ENCODE peak calls at places on chromosomes 1 and 21, in five cellular contexts. E is lower leg skin, X is left ventricle myocardium inferior, M is fibroblast of pulmonary artery, W is keratinocyte. D is an unnamed sample.

GRCh38 chr21:37627074-37627473 is 260.5 kb downstream of the DYRK1A start:
- DNase-seq in E (no peak), X (no peak), M (no peak), W (no peak), D (no peak)

GRCh38 chr1:60822252-60822651 is 260.1 kb upstream of the NFIA start:
- DNase-seq in E (no peak), X (no peak), M (no peak), W (no peak), D (no peak)

GRCh38 chr1:151156515-151156819 is at the start of gene TNFAIP8L2:
- DNase-seq in E (no peak), X (peak; percentile 58), M (no peak), W (no peak), D (no peak)

GRCh38 chr1:36225298-36225899 is 1.2 kb downstream of the THRAP3 start:
- DNase-seq in E (no peak), X (no peak), M (no peak), W (no peak), D (no peak)

GRCh38 chr1:87212431-87213125 is 116.1 kb upstream of the LMO4 start:
- DNase-seq in E (no peak), X (no peak), M (no peak), W (no peak), D (no peak)

GRCh38 chr21:34534522-34534921 is 22.5 kb upstream of the KCNE1 start:
- DNase-seq in E (no peak), X (no peak), M (no peak), W (no peak), D (no peak)

GRCh38 chr1:228083871-228084278 is 1.4 kb downstream of the ARF1 start:
- DNase-seq in E (no peak), X (no peak), M (peak; percentile 43), W (no peak), D (no peak)

GRCh38 chr1:78101514-78101913 is 55.7 kb downstream of the GIPC2 start:
- DNase-seq in E (no peak), X (no peak), M (peak; percentile 97), W (no peak), D (no peak)

DNA sequence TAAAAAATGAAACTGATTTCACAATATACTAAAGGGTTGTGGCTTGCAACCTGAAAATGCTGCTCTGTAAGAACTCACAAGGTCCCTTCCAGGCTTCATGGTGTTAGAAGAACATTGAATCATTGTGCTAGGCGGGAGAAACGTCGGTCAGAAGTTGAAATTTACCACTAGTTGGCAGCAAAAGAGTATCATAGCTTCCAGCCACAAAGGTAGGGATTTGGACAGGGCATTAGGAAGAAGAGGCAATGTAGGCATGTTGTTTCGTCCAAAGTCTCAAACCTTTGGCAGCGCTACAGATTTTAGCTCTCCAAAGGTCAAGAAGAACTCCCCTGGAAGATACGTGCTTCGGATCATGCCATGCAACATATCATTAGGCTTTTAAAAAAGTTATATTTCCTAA is 62.5 kb upstream of the ZP4 start:
- DNase-seq in E (no peak), X (no peak), M (no peak), W (no peak), D (no peak)
- TF ChIP-seq CTCF in E (no peak), X (no peak), M (no peak), W (peak; percentile 47), D (no peak)

GRCh38 chr21:39097335-39097861 is 85.9 kb downstream of the PSMG1 start:
- DNase-seq in E (peak; percentile 86), X (peak; percentile 35), M (no peak), W (no peak), D (no peak)

GRCh38 chr21:39094847-39095525 is 88.3 kb downstream of the PSMG1 start:
- DNase-seq in E (peak; percentile 81), X (no peak), M (peak; percentile 97), W (no peak), D (no peak)

GRCh38 chr21:39095681-39096080 is 87.6 kb downstream of the PSMG1 start:
- DNase-seq in E (peak; percentile 83), X (no peak), M (no peak), W (no peak), D (no peak)

GRCh38 chr21:39097981-39098380 is 85.3 kb downstream of the PSMG1 start:
- DNase-seq in E (peak; percentile 74), X (no peak), M (no peak), W (no peak), D (no peak)

GRCh38 chr21:39096754-39097153 is 86.5 kb downstream of the PSMG1 start:
- DNase-seq in E (no peak), X (no peak), M (no peak), W (no peak), D (no peak)
- TF ChIP-seq CTCF in E (no peak), X (no peak), M (no peak), W (peak; percentile 9), D (no peak)

DNA sequence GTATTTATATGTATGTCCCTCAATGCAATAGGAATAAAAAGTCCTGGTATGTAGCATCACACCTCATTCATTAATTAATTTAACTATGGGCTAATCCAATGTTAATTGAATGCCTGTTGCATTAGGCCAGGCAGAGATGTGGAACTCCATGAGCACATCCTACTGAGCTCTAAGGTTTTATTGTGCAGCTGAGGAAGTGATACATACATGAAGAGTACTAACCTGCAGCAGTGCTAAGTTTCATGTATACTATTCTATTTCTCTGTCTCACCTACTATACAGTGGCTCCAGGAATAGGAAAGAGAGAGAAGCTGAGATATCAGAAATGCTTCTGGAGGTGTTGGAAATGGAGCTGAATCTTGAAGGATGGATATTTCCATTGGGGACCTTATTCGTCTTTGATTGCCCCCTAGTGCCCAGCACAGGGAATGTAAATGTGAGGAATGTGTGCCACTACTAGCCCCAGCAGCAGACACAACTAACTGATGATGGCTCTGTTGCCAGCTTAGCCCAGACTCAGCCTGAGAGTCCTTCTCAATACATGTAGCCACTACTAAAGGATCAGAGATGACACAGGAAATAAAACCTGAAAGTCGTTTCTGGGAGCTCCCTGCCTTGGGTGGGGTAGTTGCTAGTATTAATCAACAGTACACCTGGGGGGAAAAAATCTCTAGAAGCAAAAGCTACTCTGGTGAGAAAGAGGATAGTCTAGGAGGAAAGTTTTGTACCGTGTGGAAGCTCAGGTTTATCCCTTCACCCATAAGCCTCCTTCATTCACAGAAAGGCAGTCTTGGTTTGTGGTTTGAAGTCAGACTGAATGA is 173.3 kb upstream of the FOXD3 start:
- DNase-seq in E (no peak), X (no peak), M (peak; percentile 69), W (no peak), D (no peak)
- TF ChIP-seq CTCF in E (no peak), X (peak; percentile 46), M (peak; percentile 81), W (peak; percentile 61), D (peak; percentile 52)

GRCh38 chr1:195804547-195804946 is 803.7 kb downstream of the KCNT2 start:
- DNase-seq in E (no peak), X (no peak), M (no peak), W (no peak), D (no peak)
- TF ChIP-seq CTCF in E (no peak), X (no peak), M (no peak), W (no peak), D (no peak)

DNA sequence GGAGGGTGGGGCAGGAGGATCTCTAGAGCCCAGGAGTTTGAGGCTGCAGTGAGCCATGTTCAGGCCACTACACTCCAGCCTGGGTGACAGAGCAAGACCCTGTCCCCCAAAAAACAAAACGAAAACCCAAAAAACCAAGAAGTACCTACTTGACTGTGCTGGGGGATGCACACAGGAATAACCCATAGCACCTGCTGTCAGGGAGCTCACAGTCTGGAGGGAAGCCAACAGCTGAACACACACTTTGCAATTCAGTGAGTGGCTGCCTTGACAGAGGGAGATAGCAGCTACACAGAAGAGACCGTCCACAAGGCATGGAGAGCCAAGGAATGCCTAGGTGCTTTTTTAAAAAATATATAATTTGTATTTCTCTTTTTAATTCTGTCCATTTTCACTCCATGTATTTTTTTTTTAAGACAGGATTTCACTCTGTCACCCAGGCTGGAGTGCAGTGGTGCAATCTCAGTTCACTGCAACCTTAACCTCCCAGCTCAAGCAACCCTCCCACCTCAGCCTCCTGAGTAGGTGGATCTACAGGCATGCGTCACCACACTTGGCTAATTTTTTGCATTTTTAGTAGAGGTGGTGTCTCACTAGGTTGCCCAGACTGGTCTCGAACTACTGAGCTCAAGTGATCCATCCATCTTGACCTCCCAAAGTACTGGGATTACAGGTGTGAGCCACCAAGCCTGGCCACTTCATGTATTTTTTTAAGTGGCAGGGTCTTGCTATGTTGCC is 68.7 kb downstream of the NID1 start:
- DNase-seq in E (no peak), X (no peak), M (no peak), W (no peak), D (no peak)
- TF ChIP-seq CTCF in E (no peak), X (no peak), M (no peak), W (no peak), D (no peak)

GRCh38 chr1:230278871-230279582 is 147.1 kb downstream of the PGBD5 start:
- DNase-seq in E (no peak), X (no peak), M (no peak), W (no peak), D (no peak)

GRCh38 chr1:230279583-230279945 is 146.6 kb downstream of the PGBD5 start:
- DNase-seq in E (no peak), X (no peak), M (no peak), W (no peak), D (peak; percentile 33)

GRCh38 chr1:230280906-230281413 is 145.2 kb downstream of the PGBD5 start:
- DNase-seq in E (no peak), X (no peak), M (no peak), W (no peak), D (no peak)

GRCh38 chr1:230281531-230281930 is 144.6 kb downstream of the PGBD5 start:
- DNase-seq in E (no peak), X (no peak), M (no peak), W (no peak), D (no peak)

DNA sequence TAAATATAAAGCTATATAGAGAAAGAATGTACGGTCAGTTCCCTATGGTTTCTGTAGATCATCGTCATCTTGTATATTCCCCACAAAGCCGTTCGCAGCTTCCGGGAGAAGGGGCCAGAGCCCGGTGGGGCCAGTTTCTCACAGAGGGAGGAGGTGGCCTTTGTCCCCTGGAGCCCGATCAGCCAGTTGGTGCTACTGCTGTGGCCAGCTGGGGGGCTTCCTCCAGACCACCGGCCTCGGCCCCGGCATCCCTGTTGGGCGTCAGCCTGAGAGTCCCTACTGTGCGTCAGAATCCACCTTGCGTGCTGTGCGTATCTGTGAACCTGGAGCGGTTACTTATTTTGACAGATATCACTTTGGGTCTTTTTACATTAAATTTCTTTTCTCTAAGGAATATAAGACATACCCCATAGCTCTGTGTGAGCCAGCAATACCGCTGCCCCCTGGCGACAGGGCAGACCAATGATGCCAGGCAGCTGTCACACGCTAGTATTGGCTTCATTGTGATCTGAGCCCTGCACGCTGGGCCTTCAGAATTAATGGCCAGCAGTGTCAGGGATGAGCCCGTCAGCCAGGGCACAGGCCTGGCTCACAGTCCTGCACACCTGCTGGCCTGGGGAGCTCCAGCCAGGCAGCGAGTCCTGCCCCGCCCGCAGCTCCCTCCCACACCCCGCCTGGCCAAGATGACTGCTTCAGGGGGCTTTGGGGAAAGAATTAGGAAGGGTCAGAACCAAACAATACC is 145.9 kb downstream of the PGBD5 start:
- DNase-seq in E (no peak), X (no peak), M (no peak), W (no peak), D (no peak)
- TF ChIP-seq CTCF in E (no peak), X (no peak), M (no peak), W (no peak), D (no peak)

GRCh38 chr1:13950637-13951036 is 250.6 kb downstream of the PRDM2 start:
- DNase-seq in E (no peak), X (no peak), M (no peak), W (no peak), D (no peak)
- TF ChIP-seq CTCF in E (no peak), X (peak; percentile 18), M (peak; percentile 16), W (peak; percentile 23), D (peak; percentile 11)

GRCh38 chr1:152447484-152447883 is 33.4 kb upstream of the CRNN start:
- DNase-seq in E (no peak), X (no peak), M (no peak), W (no peak), D (no peak)
- TF ChIP-seq CTCF in E (no peak), X (no peak), M (no peak), W (no peak), D (no peak)

D was measured in mesothelial cell of epicardium.